ENCODE peak calls at places on chromosomes 16 and 17, in five cellular contexts. M, V, B, Z and L are unnamed samples.

GRCh38 chr16:50666658-50667496 is 14.2 kb downstream of the SNX20 start:
- ATAC-seq in M (peak; percentile 92), V (no peak), B (peak; percentile 48), Z (peak; percentile 38), L (no peak)

GRCh38 chr16:70388281-70388680 is 41.6 kb downstream of the DDX19A start:
- ATAC-seq in M (no peak), V (no peak), B (no peak), Z (no peak), L (no peak)

GRCh38 chr17:2718150-2718938 is 6.8 kb upstream of the CLUH start:
- ATAC-seq in M (no peak), V (peak; percentile 59), B (peak; percentile 34), Z (no peak), L (no peak)

GRCh38 chr17:45705123-45706009 is 78.8 kb upstream of the CRHR1 start:
- ATAC-seq in M (no peak), V (no peak), B (peak; percentile 86), Z (no peak), L (no peak)

GRCh38 chr16:64182985-64183384 is 938.9 kb downstream of the CDH11 start:
- ATAC-seq in M (no peak), V (no peak), B (no peak), Z (no peak), L (no peak)

GRCh38 chr17:38509008-38509771 is 80.9 kb downstream of the ARHGAP23 start:
- ATAC-seq in M (peak; percentile 97), V (peak; percentile 91), B (peak; percentile 83), Z (peak; percentile 69), L (peak; percentile 72)

GRCh38 chr17:21538615-21539014 is 153.7 kb upstream of the KCNJ18 start:
- ATAC-seq in M (no peak), V (no peak), B (no peak), Z (no peak), L (no peak)

GRCh38 chr17:29039764-29040598 is 3.0 kb upstream of the PIPOX start:
- ATAC-seq in M (no peak), V (no peak), B (no peak), Z (peak; percentile 30), L (peak; percentile 65)

GRCh38 chr16:4157376-4157825 is 41.2 kb upstream of the ADCY9 start:
- ATAC-seq in M (no peak), V (no peak), B (peak; percentile 79), Z (no peak), L (no peak)

GRCh38 chr16:56617212-56618085 is 8.1 kb upstream of the MT1E start:
- ATAC-seq in M (peak; percentile 85), V (no peak), B (peak; percentile 31), Z (peak; percentile 93), L (peak; percentile 91)

GRCh38 chr17:19958023-19958422 is 19.6 kb downstream of the AKAP10 start:
- ATAC-seq in M (no peak), V (no peak), B (no peak), Z (peak; percentile 44), L (no peak)

GRCh38 chr17:47914296-47914948 is 18.4 kb downstream of the SP2 start:
- ATAC-seq in M (no peak), V (no peak), B (no peak), Z (no peak), L (no peak)

GRCh38 chr17:4393806-4394205 is 27.3 kb upstream of the UBE2G1 start:
- ATAC-seq in M (no peak), V (no peak), B (peak; percentile 14), Z (no peak), L (no peak)

GRCh38 chr17:46121841-46122485 is 71.3 kb downstream of the KANSL1 start:
- ATAC-seq in M (peak; percentile 81), V (no peak), B (no peak), Z (no peak), L (no peak)

GRCh38 chr17:81866440-81867122 is 4.6 kb downstream of the ARHGDIA start:
- ATAC-seq in M (peak; percentile 0), V (peak; percentile 4), B (peak; percentile 0), Z (no peak), L (no peak)
- TF ChIP-seq POLR2A in M (peak; percentile 61), V (no peak), B (no peak), Z (peak; percentile 37), L (peak; percentile 17)

DNA sequence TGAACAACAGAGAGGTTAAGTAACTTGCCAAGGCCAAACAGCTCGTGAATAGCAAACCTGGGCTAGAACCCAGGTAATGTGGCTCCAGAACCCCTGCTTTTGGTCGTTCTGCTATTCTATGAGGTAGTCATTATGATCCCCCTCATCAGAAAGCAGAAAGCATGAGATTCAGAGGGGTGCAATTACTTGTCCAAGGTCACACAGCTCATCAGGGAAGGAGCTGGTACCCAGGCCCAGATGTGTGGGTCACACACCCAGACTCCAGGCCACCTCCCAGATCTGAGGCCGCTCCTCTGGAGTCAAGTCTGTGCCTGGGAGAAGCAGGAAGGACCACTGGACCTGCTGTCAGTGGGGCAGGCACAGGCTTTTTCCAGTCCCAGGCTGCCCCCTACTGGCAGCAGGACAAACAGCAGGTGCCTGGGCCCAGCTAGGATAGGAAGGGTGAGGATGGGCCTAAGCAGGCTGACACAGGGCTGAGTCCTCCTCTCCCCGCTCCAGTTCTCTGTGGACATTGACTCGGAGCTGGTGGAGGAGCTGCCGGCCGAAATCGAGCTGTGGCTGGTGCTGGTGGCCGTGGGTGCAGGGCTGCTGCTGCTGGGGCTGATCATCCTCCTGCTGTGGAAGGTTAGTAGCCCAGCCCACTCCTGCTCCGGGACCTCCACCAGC is 7.8 kb upstream of the PDK2 start:
- ATAC-seq in M (peak; percentile 99), V (peak; percentile 99), B (peak; percentile 96), Z (peak; percentile 91), L (peak; percentile 83)
- TF ChIP-seq POLR2AphosphoS5 in M (no peak), V (no peak), B (no peak), Z (no peak), L (no peak)

DNA sequence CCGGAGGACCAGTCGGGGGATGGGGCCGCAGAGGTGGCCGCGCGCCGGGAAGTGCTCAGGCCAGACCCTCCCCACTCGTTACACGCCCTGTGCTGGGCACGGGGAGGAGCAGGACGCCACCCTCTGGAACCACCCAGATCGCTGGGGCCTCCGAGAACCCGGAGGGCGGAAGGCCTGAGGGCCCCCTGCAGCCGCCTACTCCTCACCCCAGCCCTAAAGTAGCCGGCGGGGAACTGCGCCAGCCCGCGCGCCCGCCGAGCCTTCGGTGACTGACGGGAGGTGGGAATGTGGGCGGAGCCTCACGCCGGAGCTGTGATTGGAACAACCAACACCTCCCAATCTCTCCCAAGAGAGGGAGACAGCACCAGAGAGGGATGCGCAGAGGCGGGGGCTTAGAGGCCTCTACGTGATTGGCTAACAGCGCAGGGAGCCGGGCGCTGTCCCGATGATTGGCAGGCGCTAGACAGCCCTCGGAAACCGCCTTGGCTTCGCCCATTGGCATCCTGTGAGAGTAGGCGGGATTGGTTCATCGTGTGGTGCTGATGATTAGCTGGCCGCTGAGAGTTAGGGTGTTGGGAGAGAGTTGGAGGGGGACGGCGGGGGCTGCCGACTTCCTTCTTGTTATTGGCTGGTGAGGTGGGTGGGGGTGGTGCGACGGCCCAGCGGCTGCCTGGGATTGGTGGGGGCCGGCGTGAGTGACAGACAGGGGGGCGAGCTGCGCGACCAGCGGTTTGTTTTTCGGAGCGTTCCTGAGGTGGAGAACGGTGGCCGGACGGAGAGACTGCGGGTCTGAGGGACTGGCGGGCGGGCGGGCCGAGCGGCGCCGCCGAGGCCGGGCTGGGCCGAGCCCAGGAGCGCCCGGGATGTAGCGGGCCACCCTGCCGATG is at the start of gene MAP3K3:
- ATAC-seq in M (peak; percentile 94), V (peak; percentile 96), B (peak; percentile 95), Z (peak; percentile 97), L (peak; percentile 96)
- TF ChIP-seq EP300 in M (no peak), V (no peak), B (peak; percentile 19), Z (no peak), L (no peak)

GRCh38 chr16:681746-682427 is 1.7 kb downstream of the STUB1 start:
- ATAC-seq in M (no peak), V (peak; percentile 11), B (no peak), Z (no peak), L (no peak)
- TF ChIP-seq POLR2A in M (peak; percentile 32), V (peak; percentile 19), B (no peak), Z (no peak), L (no peak)

GRCh38 chr17:17722081-17722905 is 41.0 kb downstream of the RAI1 start:
- ATAC-seq in M (no peak), V (no peak), B (no peak), Z (peak; percentile 27), L (no peak)
- TF ChIP-seq POLR2AphosphoS5 in M (no peak), V (no peak), B (no peak), Z (no peak), L (no peak)

DNA sequence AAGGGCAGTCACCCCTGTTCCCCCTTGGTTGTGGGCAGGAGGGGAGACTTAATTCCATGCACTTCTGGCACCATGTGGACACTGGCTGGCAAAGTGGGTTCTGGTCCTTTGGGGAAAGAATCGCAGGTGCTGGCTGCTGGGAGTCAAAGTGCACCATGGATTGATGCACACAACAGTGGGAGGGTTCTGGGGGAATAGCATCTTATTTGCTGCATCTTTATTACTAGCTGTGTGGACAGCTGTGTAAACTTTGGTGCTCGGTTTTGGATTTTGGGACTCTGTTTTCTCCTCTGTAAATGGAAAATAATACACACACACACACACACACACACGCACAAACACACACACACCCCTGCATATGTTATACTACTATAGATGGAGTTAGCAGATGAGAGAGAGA is 3.9 kb downstream of the HSD17B2 start:
- ATAC-seq in M (no peak), V (no peak), B (no peak), Z (no peak), L (no peak)
- TF ChIP-seq EP300 in M (no peak), V (no peak), B (no peak), Z (no peak), L (no peak)

DNA sequence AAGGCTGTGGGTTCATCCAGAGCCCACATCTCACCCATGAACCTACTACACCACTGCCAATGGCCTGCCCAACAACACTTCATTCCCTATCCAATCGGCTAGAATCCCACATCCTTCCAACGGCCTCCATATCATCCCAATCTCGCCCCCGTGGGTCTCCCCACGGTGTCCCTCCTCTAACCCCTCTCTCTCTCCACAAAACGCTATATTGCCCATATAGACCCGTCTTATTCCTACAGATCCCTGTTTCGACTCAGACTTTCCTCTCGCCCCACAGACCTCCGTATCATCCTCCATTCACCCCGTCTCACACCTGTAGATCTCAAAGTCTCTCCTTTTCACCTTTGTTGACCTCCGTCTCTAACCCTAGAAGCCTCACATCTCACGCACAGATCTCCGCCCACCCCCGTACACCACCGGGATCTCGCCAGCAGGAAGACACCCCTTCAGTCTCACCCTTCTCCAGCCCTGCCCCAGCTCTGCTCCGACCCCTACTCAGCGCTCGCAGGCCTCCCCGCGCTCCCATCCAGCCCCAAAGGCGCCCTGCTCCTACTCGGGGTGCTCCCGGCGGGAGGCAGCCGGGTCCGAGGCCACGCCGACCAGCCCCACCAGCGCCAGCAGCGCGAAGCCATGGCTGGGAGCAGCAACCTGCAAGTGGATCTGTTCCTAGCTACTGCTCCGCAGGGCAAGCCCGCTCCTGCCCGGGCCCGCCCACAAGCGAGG is at the start of gene FDXR:
- ATAC-seq in M (peak; percentile 42), V (peak; percentile 76), B (peak; percentile 82), Z (peak; percentile 10), L (no peak)
- TF ChIP-seq POLR2A in M (peak; percentile 84), V (peak; percentile 56), B (peak; percentile 100), Z (peak; percentile 59), L (peak; percentile 60)

DNA sequence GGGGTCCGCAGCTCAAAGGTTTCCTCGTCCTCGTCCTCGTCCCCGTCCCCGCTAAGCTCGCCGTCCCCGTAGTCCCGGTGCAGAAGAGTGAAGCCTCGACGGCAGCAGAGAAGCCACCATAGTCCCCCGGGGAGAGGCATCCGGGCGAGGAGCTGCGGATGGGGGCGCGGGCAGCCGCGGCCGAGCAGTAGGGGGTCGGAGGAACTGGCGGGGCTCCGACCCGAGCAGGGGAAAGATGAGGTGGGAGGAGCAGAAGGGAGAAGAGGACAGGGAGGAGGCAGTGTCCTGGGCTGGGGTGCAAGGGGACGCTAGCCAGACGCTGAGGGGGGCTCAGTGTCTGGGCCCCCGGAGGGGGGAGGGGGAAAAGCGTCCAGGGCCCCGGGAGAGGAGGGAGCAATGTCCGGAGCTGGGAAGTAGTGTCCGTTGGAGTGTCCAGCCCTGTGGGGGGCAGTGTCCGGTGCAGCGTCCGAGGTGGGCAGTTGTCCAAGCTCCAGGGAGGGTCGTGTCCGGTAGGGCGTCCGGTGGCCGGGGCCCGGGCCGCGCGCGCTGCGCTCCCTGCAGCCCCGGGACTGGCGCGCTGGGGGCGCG is at the start of gene PLEKHH3:
- ATAC-seq in M (no peak), V (peak; percentile 0), B (peak; percentile 9), Z (peak; percentile 1), L (no peak)
- TF ChIP-seq POLR2AphosphoS5 in M (no peak), V (no peak), B (peak; percentile 61), Z (peak; percentile 60), L (no peak)